ENCODE peak calls at places on chromosomes 12 and 14, in seven cellular contexts. R is transverse colon, F is breast epithelium, K is GM12892, O is suprapubic skin, U is stomach, E is spleen. G is an unnamed sample.

GRCh38 chr14:23376477-23377200 is at the start of gene CMTM5:
- DNase-seq in R (no peak), F (no peak), K (no peak), O (no peak), U (no peak), E (no peak), G (no peak)

GRCh38 chr14:51472881-51473280 is 178.8 kb upstream of the FRMD6 start:
- DNase-seq in R (no peak), F (no peak), K (no peak), O (no peak), U (no peak), E (no peak), G (no peak)

GRCh38 chr12:43872396-43872795 is 36.5 kb downstream of the TMEM117 start:
- DNase-seq in R (no peak), F (no peak), K (no peak), O (no peak), U (no peak), E (no peak), G (no peak)

GRCh38 chr14:66662374-66662773 is 154.4 kb downstream of the GPHN start:
- DNase-seq in R (no peak), F (no peak), K (no peak), O (no peak), U (no peak), E (no peak), G (no peak)

GRCh38 chr14:98903371-98903770 is 368.6 kb downstream of the BCL11B start:
- DNase-seq in R (no peak), F (no peak), K (no peak), O (no peak), U (no peak), E (no peak), G (peak)

GRCh38 chr12:94145231-94145979 is 3.0 kb upstream of the PLXNC1 start:
- DNase-seq in R (no peak), F (no peak), K (no peak), O (no peak), U (no peak), E (no peak), G (no peak)

GRCh38 chr12:26185532-26186320 is 9.6 kb upstream of the SSPN start:
- DNase-seq in R (no peak), F (no peak), K (no peak), O (no peak), U (no peak), E (no peak), G (no peak)

GRCh38 chr12:73950506-73950905 is 587.1 kb upstream of the ATXN7L3B start:
- DNase-seq in R (no peak), F (no peak), K (no peak), O (no peak), U (no peak), E (no peak), G (no peak)

GRCh38 chr12:93960521-93960920 is 187.9 kb upstream of the PLXNC1 start:
- DNase-seq in R (no peak), F (no peak), K (no peak), O (no peak), U (no peak), E (no peak), G (no peak)

GRCh38 chr12:131818821-131819585 is 9.2 kb upstream of the MMP17 start:
- DNase-seq in R (no peak), F (no peak), K (no peak), O (no peak), U (no peak), E (no peak), G (no peak)

GRCh38 chr14:20382526-20382925 is 30.8 kb downstream of the TEP1 start:
- DNase-seq in R (no peak), F (no peak), K (no peak), O (no peak), U (no peak), E (no peak), G (no peak)

GRCh38 chr12:109589240-109589590 is 15.6 kb downstream of the MVK start:
- DNase-seq in R (no peak), F (no peak), K (no peak), O (no peak), U (no peak), E (no peak), G (no peak)

GRCh38 chr12:19802915-19803314 is 363.6 kb downstream of the AEBP2 start:
- DNase-seq in R (no peak), F (no peak), K (no peak), O (no peak), U (no peak), E (no peak), G (no peak)

GRCh38 chr12:125284087-125284486 is 218.9 kb downstream of the AACS start:
- DNase-seq in R (no peak), F (no peak), K (no peak), O (no peak), U (no peak), E (no peak), G (no peak)

GRCh38 chr12:74732801-74733200 is 195.2 kb downstream of the ATXN7L3B start:
- DNase-seq in R (no peak), F (no peak), K (no peak), O (no peak), U (no peak), E (no peak), G (no peak)

GRCh38 chr12:118359541-118359915 is 13.2 kb downstream of the TAOK3 start:
- DNase-seq in R (peak), F (no peak), K (no peak), O (no peak), U (no peak), E (no peak), G (no peak)

GRCh38 chr12:46553266-46553665 is 180.7 kb upstream of the SLC38A2 start:
- DNase-seq in R (no peak), F (no peak), K (no peak), O (no peak), U (no peak), E (no peak), G (no peak)

GRCh38 chr12:106139422-106140141 is 828 bp upstream of the NUAK1 start:
- DNase-seq in R (peak), F (peak), K (no peak), O (peak), U (peak), E (peak), G (peak)

GRCh38 chr12:57889541-57889989 is 43.0 kb upstream of the CTDSP2 start:
- DNase-seq in R (peak), F (no peak), K (no peak), O (peak), U (no peak), E (no peak), G (no peak)

GRCh38 chr14:71711619-71712018 is 220.6 kb upstream of the RGS6 start:
- DNase-seq in R (no peak), F (no peak), K (no peak), O (no peak), U (no peak), E (no peak), G (no peak)

GRCh38 chr12:49200882-49201594 is 12.2 kb upstream of the TUBA1A start:
- DNase-seq in R (no peak), F (no peak), K (no peak), O (no peak), U (no peak), E (no peak), G (peak)

DNA sequence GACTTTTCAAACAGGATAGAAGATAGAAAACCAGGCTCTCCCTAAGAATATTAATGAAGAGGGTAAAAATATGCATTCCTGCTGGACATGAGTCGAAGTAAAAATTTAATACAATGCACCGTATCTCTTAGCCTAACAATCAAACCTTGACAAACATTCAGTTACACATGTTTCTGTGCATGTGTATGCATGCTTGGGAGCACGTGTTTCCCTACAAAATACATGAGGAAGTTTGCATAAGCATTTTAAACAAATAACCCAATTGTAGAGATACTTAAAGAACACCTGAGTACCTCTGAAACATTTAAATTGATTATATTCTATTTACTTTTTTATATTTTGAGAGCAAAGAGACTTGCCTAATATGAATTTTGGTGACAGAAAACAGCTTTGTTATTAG is 1763.7 kb upstream of the SEL1L start:
- DNase-seq in R (no peak), F (no peak), K (no peak), O (no peak), U (no peak), E (no peak), G (no peak)
- TF ChIP-seq POLR2AphosphoS5 in R (no peak), F (no peak), K (no peak), O (no peak), U (no peak), E (no peak), G (no peak)

GRCh38 chr14:50363734-50364113 is 33.0 kb downstream of the CDKL1 start:
- DNase-seq in R (peak), F (no peak), K (peak), O (no peak), U (no peak), E (peak), G (no peak)
- TF ChIP-seq POLR2A in R (no peak), F (no peak), K (peak), O (no peak), U (no peak), E (no peak), G (no peak)

DNA sequence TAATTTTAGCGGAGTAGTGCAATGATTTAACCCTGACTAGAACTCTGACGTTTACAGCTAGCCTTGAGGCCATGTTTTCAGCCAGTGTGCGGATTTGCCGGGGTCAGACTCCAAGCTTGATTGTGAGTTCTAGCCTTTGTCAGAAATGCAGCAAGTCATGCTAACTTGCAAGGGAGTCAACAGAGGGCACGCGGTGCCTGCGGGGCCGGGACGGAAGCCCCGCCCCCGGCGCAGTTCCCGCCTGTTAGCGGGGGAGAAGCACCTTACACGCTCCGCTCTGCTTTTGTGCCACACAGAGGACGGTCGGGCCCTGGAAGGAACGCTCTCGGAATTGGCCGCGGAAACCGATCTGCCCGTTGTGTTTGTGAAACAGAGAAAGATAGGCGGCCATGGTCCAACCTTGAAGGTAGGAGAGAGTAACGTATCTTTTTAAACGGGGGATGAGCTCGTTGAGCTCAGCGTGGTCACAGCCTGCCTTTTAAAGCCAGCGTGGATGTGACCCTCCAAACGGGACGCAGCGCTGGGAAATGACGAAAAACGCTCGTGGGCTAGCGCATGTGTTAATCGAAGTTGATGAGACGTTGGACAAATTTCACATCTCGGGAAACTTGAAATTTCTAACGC is 14.8 kb upstream of the EID3 start:
- DNase-seq in R (peak), F (peak), K (peak), O (peak), U (peak), E (peak), G (peak)
- TF ChIP-seq POLR2AphosphoS5 in R (peak), F (peak), K (peak), O (peak), U (peak), E (peak), G (peak)

DNA sequence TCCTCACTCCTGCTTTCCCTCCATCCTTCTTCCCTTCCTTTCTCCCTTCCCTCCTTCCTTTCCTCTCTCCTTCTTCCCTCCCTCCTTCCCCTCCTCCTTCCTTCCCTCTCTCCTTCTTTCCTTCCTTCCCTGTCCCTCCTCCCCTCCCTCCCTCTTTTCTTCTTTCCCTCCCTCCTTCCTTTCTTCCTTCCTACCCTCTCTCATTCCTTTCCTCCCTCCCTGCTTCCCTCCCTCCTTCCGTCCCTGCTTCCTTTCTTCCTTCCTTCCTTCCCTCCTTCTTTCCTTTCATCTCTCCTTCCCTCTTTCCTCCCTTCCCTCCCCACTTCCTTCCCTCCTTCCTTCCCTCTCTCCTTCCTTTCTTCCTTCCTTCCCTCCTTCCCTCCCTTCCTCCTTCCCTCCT is 39.0 kb downstream of the NOS1 start:
- DNase-seq in R (no peak), F (no peak), K (no peak), O (no peak), U (no peak), E (no peak), G (no peak)
- TF ChIP-seq POLR2A in R (no peak), F (no peak), K (no peak), O (no peak), U (no peak), E (no peak), G (no peak)

G was measured in prostate gland.